ENCODE peak calls at places on chromosomes 1 and 21, in seven cellular contexts. R is CD8-positive, alpha-beta memory T cell; W is choroid plexus epithelial cell; L is RPMI7951; F is A549; Z is progenitor cell of endocrine pancreas; E is adrenal gland. T is an unnamed sample.

GRCh38 chr1:45491464-45492260 is 699 bp upstream of the TESK2 start:
- DNase-seq in W (no peak), R (no peak), Z (no peak), L (no peak), E (peak; percentile 49), F (no peak), T (no peak)

GRCh38 chr21:36024782-36025181 is 35.5 kb downstream of the SETD4 start:
- DNase-seq in L (no peak), Z (no peak), F (no peak), W (no peak), E (no peak), R (no peak), T (no peak)

GRCh38 chr1:8571200-8571984 is 246.0 kb downstream of the RERE start:
- DNase-seq in E (no peak), R (no peak), F (no peak), Z (peak; percentile 22), L (no peak), W (peak; percentile 75), T (peak; percentile 76)

GRCh38 chr21:31248598-31248997 is 95.5 kb downstream of the TIAM1 start:
- DNase-seq in W (peak; percentile 70), E (no peak), F (no peak), Z (no peak), L (peak; percentile 81), R (no peak), T (peak; percentile 20)

GRCh38 chr1:88731475-88731874 is 47.4 kb downstream of the PKN2 start:
- DNase-seq in W (peak; percentile 95), Z (no peak), F (peak; percentile 3), L (peak; percentile 81), R (no peak), E (no peak), T (peak; percentile 90)

GRCh38 chr1:98706173-98706848 is 44.8 kb downstream of the SNX7 start:
- DNase-seq in W (peak; percentile 5), L (no peak), E (no peak), R (no peak), F (no peak), Z (no peak), T (no peak)

GRCh38 chr1:229092377-229093257 is 178.3 kb upstream of the RAB4A start:
- DNase-seq in E (no peak), F (no peak), R (no peak), L (no peak), W (no peak), Z (no peak), T (no peak)

GRCh38 chr21:24272527-24272938 is 1334.7 kb downstream of the MRPL39 start:
- DNase-seq in Z (no peak), E (no peak), W (no peak), F (no peak), R (no peak), L (no peak), T (no peak)

GRCh38 chr1:63038586-63038985 is 254.7 kb downstream of the ATG4C start:
- DNase-seq in Z (no peak), F (no peak), L (no peak), E (no peak), R (no peak), W (no peak), T (no peak)

GRCh38 chr1:192700834-192701271 is 64.9 kb downstream of the RGS13 start:
- DNase-seq in W (peak; percentile 97), E (no peak), L (peak; percentile 81), R (no peak), Z (no peak), F (peak; percentile 35), T (peak; percentile 87)

GRCh38 chr1:117146570-117147340 is 25.2 kb upstream of the TRIM45 start:
- DNase-seq in L (peak; percentile 82), F (peak; percentile 34), E (no peak), Z (no peak), R (no peak), W (peak; percentile 91), T (peak; percentile 75)

GRCh38 chr1:18642278-18643095 is 11.8 kb downstream of the PAX7 start:
- DNase-seq in F (no peak), Z (no peak), E (no peak), R (no peak), L (no peak), W (no peak), T (no peak)

GRCh38 chr1:38740543-38740942 is 119.0 kb downstream of the RRAGC start:
- DNase-seq in R (no peak), F (no peak), W (peak; percentile 58), Z (no peak), L (no peak), E (no peak), T (no peak)

GRCh38 chr1:7732331-7732730 is 38.8 kb upstream of the VAMP3 start:
- DNase-seq in L (no peak), R (no peak), Z (no peak), F (no peak), E (no peak), W (no peak), T (no peak)